ENCODE peak calls at places on chromosomes 2 and 18, in five cellular contexts. Y, M, Q, B and A are unnamed samples.

GRCh38 chr2:15222856-15223255 is 338.3 kb downstream of the NBAS start:
- DNase-seq in Y (no peak), M (no peak), Q (no peak), B (no peak), A (no peak)

GRCh38 chr2:233976690-233977294 is 59.6 kb downstream of the TRPM8 start:
- DNase-seq in Y (peak), M (peak), Q (no peak), B (no peak), A (peak)

GRCh38 chr2:161112885-161113284 is 47.3 kb upstream of the TANK start:
- DNase-seq in Y (no peak), M (no peak), Q (no peak), B (no peak), A (no peak)

GRCh38 chr2:219576505-219577388 is 4.6 kb downstream of the INHA start:
- DNase-seq in Y (no peak), M (peak), Q (no peak), B (no peak), A (no peak)

GRCh38 chr2:188819781-188820180 is 154.4 kb upstream of the COL3A1 start:
- DNase-seq in Y (no peak), M (no peak), Q (no peak), B (no peak), A (no peak)

GRCh38 chr2:19711470-19712372 is 190.1 kb downstream of the TTC32 start:
- DNase-seq in Y (no peak), M (no peak), Q (no peak), B (no peak), A (peak)

GRCh38 chr2:222040333-222040732 is 258.5 kb downstream of the PAX3 start:
- DNase-seq in Y (no peak), M (no peak), Q (no peak), B (no peak), A (no peak)

GRCh38 chr2:133194068-133194655 is 374.1 kb downstream of the NCKAP5 start:
- DNase-seq in Y (no peak), M (no peak), Q (no peak), B (no peak), A (no peak)

GRCh38 chr2:118844261-118845004 is 3.0 kb downstream of the EN1 start:
- DNase-seq in Y (no peak), M (no peak), Q (no peak), B (no peak), A (no peak)

GRCh38 chr2:30162821-30163220 is 16.0 kb downstream of the YPEL5 start:
- DNase-seq in Y (no peak), M (no peak), Q (no peak), B (no peak), A (no peak)

GRCh38 chr18:25074925-25075693 is 276.9 kb downstream of the ZNF521 start:
- DNase-seq in Y (no peak), M (no peak), Q (no peak), B (no peak), A (no peak)

GRCh38 chr2:85975581-85975980 is 86.8 kb upstream of the ST3GAL5 start:
- DNase-seq in Y (no peak), M (no peak), Q (no peak), B (no peak), A (no peak)

GRCh38 chr2:47904903-47905453 is 1.3 kb downstream of the FBXO11 start:
- DNase-seq in Y (peak), M (no peak), Q (peak), B (no peak), A (peak)

GRCh38 chr18:74013955-74014354 is 133.7 kb downstream of the FBXO15 start:
- DNase-seq in Y (no peak), M (no peak), Q (no peak), B (no peak), A (peak)

GRCh38 chr18:1499265-1499664 is 594.6 kb downstream of the ADCYAP1 start:
- DNase-seq in Y (no peak), M (no peak), Q (no peak), B (no peak), A (no peak)

GRCh38 chr2:227506456-227506855 is 34.5 kb downstream of the AGFG1 start:
- DNase-seq in Y (no peak), M (no peak), Q (no peak), B (no peak), A (no peak)

GRCh38 chr2:9004338-9005204 is 1.1 kb upstream of the MBOAT2 start:
- DNase-seq in Y (no peak), M (no peak), Q (no peak), B (no peak), A (no peak)

GRCh38 chr2:207133862-207134519 is 31.8 kb downstream of the KLF7 start:
- DNase-seq in Y (no peak), M (no peak), Q (no peak), B (no peak), A (no peak)

GRCh38 chr2:188623995-188624643 is 332.4 kb downstream of the GULP1 start:
- DNase-seq in Y (no peak), M (no peak), Q (no peak), B (no peak), A (no peak)

GRCh38 chr2:39780825-39781600 is 2.0 kb upstream of the THUMPD2 start:
- DNase-seq in Y (peak), M (no peak), Q (no peak), B (no peak), A (no peak)

GRCh38 chr18:77822552-77823138 is 573.0 kb downstream of the GALR1 start:
- DNase-seq in Y (no peak), M (no peak), Q (no peak), B (no peak), A (no peak)

GRCh38 chr2:23376972-23377371 is 8.0 kb upstream of the KLHL29 start:
- DNase-seq in Y (no peak), M (no peak), Q (no peak), B (no peak), A (no peak)